ENCODE peak calls at places on chromosomes 3 and 15, in five cellular contexts. One of them, this sample, is unnamed.
A peak's percentile ranks its signal among the peaks of the same experiment; 100 is the strongest.

GRCh38 chr15:99717129-99718024 is 15.9 kb downstream of the LYSMD4 start:
- DNase-seq in anterior cingulate cortex: no peak
- DNase-seq in lower leg skin: no peak
- DNase-seq in GF-D8: no peak
- DNase-seq in GM03348: no peak
- DNase-seq in this sample: peak; percentile 43

GRCh38 chr3:50336452-50337174 is 4.0 kb downstream of the RASSF1 start:
- DNase-seq in anterior cingulate cortex: no peak
- DNase-seq in lower leg skin: no peak
- DNase-seq in GF-D8: no peak
- DNase-seq in GM03348: peak; percentile 35
- DNase-seq in this sample: no peak

GRCh38 chr3:128369881-128370642 is 96.6 kb downstream of the DNAJB8 start:
- DNase-seq in anterior cingulate cortex: no peak
- DNase-seq in lower leg skin: no peak
- DNase-seq in GF-D8: no peak
- DNase-seq in GM03348: no peak
- DNase-seq in this sample: no peak

GRCh38 chr3:106333911-106334618 is 465.3 kb upstream of the CBLB start:
- DNase-seq in anterior cingulate cortex: no peak
- DNase-seq in lower leg skin: no peak
- DNase-seq in GF-D8: no peak
- DNase-seq in GM03348: no peak
- DNase-seq in this sample: no peak

GRCh38 chr15:63503739-63504246 is 600 bp upstream of the USP3 start:
- DNase-seq in anterior cingulate cortex: no peak
- DNase-seq in lower leg skin: no peak
- DNase-seq in GF-D8: no peak
- DNase-seq in GM03348: peak; percentile 40
- DNase-seq in this sample: peak; percentile 73

GRCh38 chr3:43178891-43179366 is 73.0 kb upstream of the POMGNT2 start:
- DNase-seq in anterior cingulate cortex: no peak
- DNase-seq in lower leg skin: no peak
- DNase-seq in GF-D8: no peak
- DNase-seq in GM03348: no peak
- DNase-seq in this sample: peak; percentile 23

GRCh38 chr3:122132949-122133540 is 50.4 kb upstream of the CASR start:
- DNase-seq in anterior cingulate cortex: no peak
- DNase-seq in lower leg skin: no peak
- DNase-seq in GF-D8: no peak
- DNase-seq in GM03348: no peak
- DNase-seq in this sample: no peak

GRCh38 chr3:105965384-105965783 is 96.6 kb upstream of the CBLB start:
- DNase-seq in anterior cingulate cortex: no peak
- DNase-seq in lower leg skin: no peak
- DNase-seq in GF-D8: no peak
- DNase-seq in GM03348: peak; percentile 45
- DNase-seq in this sample: peak; percentile 85

GRCh38 chr3:74149466-74149865 is 465.0 kb downstream of the CNTN3 start:
- DNase-seq in anterior cingulate cortex: no peak
- DNase-seq in lower leg skin: no peak
- DNase-seq in GF-D8: no peak
- DNase-seq in GM03348: no peak
- DNase-seq in this sample: no peak

GRCh38 chr3:76369170-76369569 is 583.8 kb upstream of the ZNF717 start:
- DNase-seq in anterior cingulate cortex: no peak
- DNase-seq in lower leg skin: no peak
- DNase-seq in GF-D8: no peak
- DNase-seq in GM03348: no peak
- DNase-seq in this sample: no peak

GRCh38 chr15:88066758-88067157 is 189.8 kb downstream of the NTRK3 start:
- DNase-seq in anterior cingulate cortex: no peak
- DNase-seq in lower leg skin: no peak
- DNase-seq in GF-D8: no peak
- DNase-seq in GM03348: no peak
- DNase-seq in this sample: no peak

GRCh38 chr3:16452265-16452664 is 61.2 kb downstream of the RFTN1 start:
- DNase-seq in anterior cingulate cortex: no peak
- DNase-seq in lower leg skin: no peak
- DNase-seq in GF-D8: no peak
- DNase-seq in GM03348: no peak
- DNase-seq in this sample: no peak

GRCh38 chr3:63864008-63864871 is 573 bp downstream of the ATXN7 start:
- DNase-seq in anterior cingulate cortex: peak; percentile 33
- DNase-seq in lower leg skin: peak; percentile 39
- DNase-seq in GF-D8: peak; percentile 22
- DNase-seq in GM03348: peak; percentile 78
- DNase-seq in this sample: no peak

GRCh38 chr3:15708882-15709677 is 88.7 kb downstream of the ANKRD28 start:
- DNase-seq in anterior cingulate cortex: no peak
- DNase-seq in lower leg skin: no peak
- DNase-seq in GF-D8: peak; percentile 58
- DNase-seq in GM03348: peak; percentile 26
- DNase-seq in this sample: peak; percentile 21

GRCh38 chr3:104460477-104461406 is 906.0 kb upstream of the ALCAM start:
- DNase-seq in anterior cingulate cortex: peak; percentile 4
- DNase-seq in lower leg skin: no peak
- DNase-seq in GF-D8: no peak
- DNase-seq in GM03348: peak; percentile 58
- DNase-seq in this sample: peak; percentile 52

GRCh38 chr15:79099692-79100091 is 9.1 kb upstream of the RASGRF1 start:
- DNase-seq in anterior cingulate cortex: no peak
- DNase-seq in lower leg skin: no peak
- DNase-seq in GF-D8: no peak
- DNase-seq in GM03348: no peak
- DNase-seq in this sample: no peak

GRCh38 chr3:193711964-193712598 is 119.1 kb downstream of the OPA1 start:
- DNase-seq in anterior cingulate cortex: no peak
- DNase-seq in lower leg skin: no peak
- DNase-seq in GF-D8: no peak
- DNase-seq in GM03348: no peak
- DNase-seq in this sample: no peak

GRCh38 chr3:73498764-73499622 is 125.7 kb downstream of the PDZRN3 start:
- DNase-seq in anterior cingulate cortex: no peak
- DNase-seq in lower leg skin: no peak
- DNase-seq in GF-D8: no peak
- DNase-seq in GM03348: no peak
- DNase-seq in this sample: no peak

GRCh38 chr15:60854858-60855568 is 374.1 kb downstream of the RORA start:
- DNase-seq in anterior cingulate cortex: no peak
- DNase-seq in lower leg skin: no peak
- DNase-seq in GF-D8: no peak
- DNase-seq in GM03348: no peak
- DNase-seq in this sample: no peak

GRCh38 chr15:29937956-29938355 is 115.7 kb upstream of the TJP1 start:
- DNase-seq in anterior cingulate cortex: no peak
- DNase-seq in lower leg skin: no peak
- DNase-seq in GF-D8: no peak
- DNase-seq in GM03348: no peak
- DNase-seq in this sample: no peak

GRCh38 chr3:67940200-67940952 is 286.0 kb upstream of the SUCLG2 start:
- DNase-seq in anterior cingulate cortex: no peak
- DNase-seq in lower leg skin: no peak
- DNase-seq in GF-D8: no peak
- DNase-seq in GM03348: no peak
- DNase-seq in this sample: no peak

GRCh38 chr3:107540857-107541256 is 18.1 kb downstream of the BBX start:
- DNase-seq in anterior cingulate cortex: no peak
- DNase-seq in lower leg skin: no peak
- DNase-seq in GF-D8: no peak
- DNase-seq in GM03348: no peak
- DNase-seq in this sample: no peak